ENCODE peak calls at places on chromosomes 7 and 10, in five cellular contexts. S, I, V, U and B are unnamed samples.

GRCh38 chr7:79430391-79430790 is 23.1 kb downstream of the MAGI2 start:
- ATAC-seq in S (no peak), I (no peak), V (no peak), U (no peak), B (no peak)

GRCh38 chr10:68118657-68119056 is 9.4 kb downstream of the MYPN start:
- ATAC-seq in S (no peak), I (no peak), V (no peak), U (no peak), B (no peak)

GRCh38 chr7:154853727-154854095 is 149.2 kb downstream of the PAXIP1 start:
- ATAC-seq in S (no peak), I (no peak), V (no peak), U (no peak), B (no peak)

GRCh38 chr7:29620531-29620930 is 56.9 kb downstream of the PRR15 start:
- ATAC-seq in S (no peak), I (no peak), V (no peak), U (peak; percentile 24), B (no peak)

GRCh38 chr10:964988-965417 is 23.2 kb upstream of the GTPBP4 start:
- ATAC-seq in S (no peak), I (no peak), V (no peak), U (no peak), B (no peak)

GRCh38 chr10:78959901-78960300 is 108.9 kb upstream of the ZMIZ1 start:
- ATAC-seq in S (no peak), I (no peak), V (no peak), U (no peak), B (no peak)

GRCh38 chr10:72291019-72291532 is 17.4 kb downstream of the DDIT4 start:
- ATAC-seq in S (peak; percentile 59), I (no peak), V (peak; percentile 75), U (no peak), B (peak; percentile 25)

GRCh38 chr7:2258661-2259365 is 16.8 kb downstream of the NUDT1 start:
- ATAC-seq in S (no peak), I (no peak), V (peak; percentile 89), U (no peak), B (no peak)

GRCh38 chr7:137962875-137963507 is 38.9 kb downstream of the CREB3L2 start:
- ATAC-seq in S (no peak), I (peak; percentile 69), V (no peak), U (no peak), B (no peak)

GRCh38 chr10:14040787-14041631 is 289.7 kb downstream of the FRMD4A start:
- ATAC-seq in S (no peak), I (no peak), V (no peak), U (no peak), B (peak; percentile 35)

GRCh38 chr7:17029150-17029549 is 147.4 kb upstream of the AGR3 start:
- ATAC-seq in S (peak; percentile 78), I (no peak), V (peak; percentile 99), U (no peak), B (peak; percentile 80)

GRCh38 chr10:77989081-77989724 is 40.1 kb downstream of the POLR3A start:
- ATAC-seq in S (no peak), I (no peak), V (no peak), U (no peak), B (no peak)

GRCh38 chr7:30062587-30062986 is 34.4 kb downstream of the PLEKHA8 start:
- ATAC-seq in S (no peak), I (peak; percentile 49), V (peak; percentile 62), U (peak; percentile 39), B (peak; percentile 39)

GRCh38 chr10:80268938-80269588 is 20.4 kb downstream of the MAT1A start:
- ATAC-seq in S (no peak), I (no peak), V (no peak), U (no peak), B (no peak)

GRCh38 chr7:66348959-66349358 is 143.8 kb downstream of the TPST1 start:
- ATAC-seq in S (no peak), I (no peak), V (no peak), U (no peak), B (no peak)

GRCh38 chr10:120996456-120997053 is 145.4 kb downstream of the WDR11 start:
- ATAC-seq in S (no peak), I (no peak), V (no peak), U (no peak), B (no peak)